ENCODE peak calls at places on chromosomes 3 and 15, in seven cellular contexts. F is cardiac muscle cell, P is endothelial cell, H is cardiac fibroblast, C is RWPE1, V is tibial nerve, I is mesothelial cell of epicardium. B is an unnamed sample.

GRCh38 chr15:90161946-90162345 is 39.2 kb upstream of the SEMA4B start:
- DNase-seq in C (no peak), V (no peak), I (no peak), F (no peak), H (no peak), P (no peak), B (no peak)

GRCh38 chr3:132180337-132180791 is 136.8 kb upstream of the ACP3 start:
- DNase-seq in F (peak; percentile 75), V (no peak), H (peak; percentile 79), C (peak; percentile 57), P (peak; percentile 31), I (no peak), B (no peak)

GRCh38 chr3:138089091-138089490 is 26.3 kb downstream of the DZIP1L start:
- DNase-seq in H (peak; percentile 73), P (no peak), I (no peak), C (peak; percentile 66), V (no peak), F (peak; percentile 43), B (no peak)

GRCh38 chr3:66048051-66048395 is 9.3 kb upstream of the MAGI1 start:
- DNase-seq in P (no peak), H (no peak), C (no peak), F (peak; percentile 19), I (no peak), V (no peak), B (no peak)

GRCh38 chr3:87997966-87998365 is 60.8 kb downstream of the CGGBP1 start:
- DNase-seq in F (no peak), H (no peak), I (no peak), V (no peak), P (no peak), C (no peak), B (no peak)

GRCh38 chr3:32510075-32510724 is 7.5 kb upstream of the CMTM6 start:
- DNase-seq in C (peak; percentile 57), H (peak; percentile 81), P (peak; percentile 67), F (peak; percentile 82), V (peak; percentile 84), I (no peak), B (no peak)

GRCh38 chr3:32340039-32340438 is 51.6 kb upstream of the CMTM7 start:
- DNase-seq in V (peak; percentile 32), C (peak; percentile 40), I (no peak), H (peak; percentile 73), P (peak; percentile 33), F (peak; percentile 74), B (no peak)

GRCh38 chr15:101068961-101069734 is 150.0 kb downstream of the LRRK1 start:
- DNase-seq in V (no peak), P (peak; percentile 38), C (peak; percentile 52), I (no peak), F (peak; percentile 51), H (peak; percentile 41), B (no peak)

GRCh38 chr15:68880382-68880781 is 49.9 kb upstream of the SPESP1 start:
- DNase-seq in F (no peak), P (no peak), H (no peak), C (no peak), I (no peak), V (no peak), B (no peak)

GRCh38 chr3:43288366-43288765 is 2.0 kb downstream of the SNRK start:
- DNase-seq in V (no peak), C (peak; percentile 13), H (peak; percentile 51), F (peak; percentile 43), P (no peak), I (no peak), B (no peak)

GRCh38 chr3:142808103-142808917 is 80.6 kb downstream of the PCOLCE2 start:
- DNase-seq in P (no peak), F (peak; percentile 62), V (no peak), I (no peak), C (peak; percentile 74), H (peak; percentile 93), B (no peak)

GRCh38 chr3:127473244-127474024 is 117.1 kb downstream of the TPRA1 start:
- DNase-seq in H (no peak), C (peak; percentile 41), V (no peak), I (no peak), F (no peak), P (peak; percentile 36), B (no peak)

GRCh38 chr15:27873039-27873438 is 226.1 kb downstream of the OCA2 start:
- DNase-seq in V (no peak), P (no peak), F (no peak), I (no peak), C (no peak), H (no peak), B (no peak)

GRCh38 chr15:34160735-34161134 is 49.2 kb downstream of the KATNBL1 start:
- DNase-seq in V (no peak), C (no peak), F (no peak), P (no peak), H (no peak), I (no peak), B (no peak)

DNA sequence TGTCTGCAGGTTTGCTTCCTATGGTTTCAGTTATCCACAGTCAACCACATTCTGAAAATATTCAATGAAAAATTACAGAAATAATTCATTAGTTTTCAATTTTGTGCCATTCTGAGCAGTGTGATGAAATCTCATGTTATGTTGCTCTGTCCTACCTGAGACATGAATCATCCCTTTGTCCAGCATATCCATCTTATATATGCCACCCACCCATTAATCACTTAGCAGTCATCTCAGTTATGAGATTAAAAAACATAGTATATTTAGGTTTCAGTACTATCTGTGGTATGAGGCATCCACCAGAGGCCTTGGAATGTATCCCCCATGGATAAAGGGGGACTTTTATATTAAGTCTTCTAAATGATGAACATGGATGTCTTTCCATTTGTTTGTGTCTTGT is 64.7 kb upstream of the PROK2 start:
- DNase-seq in C (peak; percentile 8), I (no peak), F (no peak), V (no peak), P (no peak), H (no peak), B (no peak)
- TF ChIP-seq CTCF in C (no peak), I (no peak), F (no peak), V (no peak), P (no peak), H (no peak), B (no peak)

DNA sequence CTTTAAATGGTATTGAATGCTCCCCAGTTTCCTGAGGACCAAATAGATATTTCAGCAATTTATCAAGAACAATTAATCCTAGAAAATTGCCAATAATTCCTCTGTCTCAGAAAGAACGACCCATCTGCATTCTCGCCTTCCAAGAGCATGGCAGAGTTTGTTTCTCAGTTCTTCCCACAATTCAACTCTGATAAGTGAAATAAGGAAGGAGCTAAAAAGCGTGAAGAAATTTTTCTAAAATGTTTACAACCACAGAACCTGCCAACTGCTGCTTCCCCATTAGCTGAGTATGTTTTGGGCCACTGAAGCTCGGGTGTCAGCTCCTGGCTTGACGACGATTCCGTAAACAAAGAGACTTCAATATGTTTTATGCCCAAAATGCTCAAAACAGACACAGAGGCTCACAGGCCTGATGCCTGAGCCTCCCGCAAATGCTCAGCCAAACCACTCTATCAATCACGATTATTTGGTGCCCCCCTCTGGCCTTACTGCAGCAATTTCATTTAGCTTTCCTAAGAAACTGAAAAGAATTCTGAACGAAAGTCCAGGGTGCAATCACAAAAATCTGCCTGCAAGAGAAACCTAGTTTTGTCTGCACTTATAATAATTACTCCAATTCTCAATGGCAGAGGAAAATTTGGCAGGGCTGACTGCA is 259.2 kb upstream of the CCDC54 start:
- DNase-seq in H (peak; percentile 91), C (peak; percentile 38), F (peak; percentile 90), I (no peak), P (peak; percentile 60), V (peak; percentile 50), B (no peak)
- TF ChIP-seq CTCF in H (peak; percentile 65), C (peak; percentile 36), F (peak; percentile 67), I (no peak), P (peak; percentile 51), V (peak; percentile 18), B (peak; percentile 75)

DNA sequence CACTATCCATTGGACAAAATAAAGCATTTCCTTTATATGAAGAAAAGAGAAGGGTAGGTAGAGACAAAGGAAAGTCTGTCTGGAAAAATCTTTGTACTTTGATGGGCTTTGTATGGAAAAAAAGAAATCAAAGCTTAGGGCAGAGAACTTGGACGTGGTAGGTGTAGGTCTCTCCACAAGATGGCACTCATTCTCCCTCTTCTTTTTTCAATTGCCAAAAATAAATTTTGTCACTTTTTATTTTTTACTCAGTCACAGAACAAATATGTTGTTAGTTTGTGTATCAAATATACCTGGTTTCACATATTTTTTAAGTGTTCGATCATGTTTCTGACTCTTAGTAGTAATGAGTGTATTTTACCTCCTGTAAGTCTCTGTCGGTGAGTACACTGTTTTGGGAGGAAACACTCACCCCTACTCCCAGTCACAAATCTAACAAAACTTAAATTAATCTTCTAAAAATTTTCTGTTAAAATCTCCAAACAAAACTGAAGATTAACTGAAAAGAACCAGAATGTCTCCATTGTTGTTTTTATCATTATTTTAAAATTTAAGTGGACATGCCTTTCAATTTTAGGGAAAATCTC is 415.8 kb upstream of the GOLIM4 start:
- DNase-seq in I (no peak), V (no peak), C (no peak), H (peak; percentile 47), F (peak; percentile 27), P (no peak), B (no peak)
- TF ChIP-seq CTCF in I (peak; percentile 22), V (peak; percentile 19), C (no peak), H (peak; percentile 58), F (peak; percentile 55), P (peak; percentile 61), B (peak; percentile 83)

GRCh38 chr3:68017069-68017468 is 362.7 kb upstream of the SUCLG2 start:
- DNase-seq in C (no peak), H (no peak), I (no peak), P (no peak), V (no peak), F (no peak), B (no peak)
- TF ChIP-seq CTCF in C (no peak), H (no peak), I (no peak), P (no peak), V (no peak), F (no peak), B (no peak)

GRCh38 chr15:47551559-47551958 is 165.7 kb upstream of the SEMA6D start:
- DNase-seq in F (no peak), H (no peak), I (no peak), P (no peak), V (no peak), C (no peak), B (no peak)

GRCh38 chr15:47548986-47549385 is 168.3 kb upstream of the SEMA6D start:
- DNase-seq in H (no peak), P (no peak), F (no peak), V (no peak), C (no peak), I (no peak), B (no peak)

GRCh38 chr15:47552978-47553608 is 164.2 kb upstream of the SEMA6D start:
- DNase-seq in H (no peak), I (no peak), F (no peak), V (no peak), P (no peak), C (no peak), B (no peak)

GRCh38 chr15:47553933-47554332 is 163.4 kb upstream of the SEMA6D start:
- DNase-seq in C (no peak), F (no peak), V (no peak), P (no peak), I (no peak), H (no peak), B (no peak)

GRCh38 chr15:47551079-47551478 is 166.2 kb upstream of the SEMA6D start:
- DNase-seq in V (no peak), F (no peak), C (no peak), I (no peak), P (no peak), H (no peak), B (no peak)
- TF ChIP-seq CTCF in V (no peak), F (peak; percentile 8), C (no peak), I (no peak), P (no peak), H (no peak), B (no peak)

B was measured in type B pancreatic cell.